ENCODE peak calls at places on chromosomes 3 and 15, in six cellular contexts. E is breast epithelium, U is transverse colon, N is HCT116, F is GM12891, K is GM12892. X is an unnamed sample.

GRCh38 chr3:5222283-5223005 is 34.9 kb downstream of the EDEM1 start:
- DNase-seq in U (no peak), K (no peak), E (no peak), N (no peak), F (no peak), X (no peak)

GRCh38 chr3:38153986-38154608 is 11.2 kb upstream of the OXSR1 start:
- DNase-seq in E (no peak), U (no peak), F (no peak), N (no peak), K (no peak), X (no peak)

GRCh38 chr3:56694852-56695563 is 11.9 kb upstream of the TASOR start:
- DNase-seq in F (no peak), U (no peak), E (no peak), K (no peak), N (no peak), X (no peak)

GRCh38 chr3:46997453-46998091 is 18.1 kb downstream of the NBEAL2 start:
- DNase-seq in N (no peak), F (no peak), U (no peak), E (no peak), K (no peak), X (no peak)

GRCh38 chr3:38137615-38138346 is 680 bp upstream of the MYD88 start:
- DNase-seq in U (peak; percentile 37), E (no peak), N (no peak), K (no peak), F (no peak), X (peak; percentile 26)

GRCh38 chr15:60844431-60845174 is 365.7 kb upstream of the ICE2 start:
- DNase-seq in F (no peak), K (no peak), E (no peak), N (no peak), U (peak; percentile 24), X (no peak)

GRCh38 chr15:26572606-26573350 is 200.1 kb downstream of the GABRB3 start:
- DNase-seq in U (no peak), F (no peak), K (no peak), N (no peak), E (no peak), X (no peak)

GRCh38 chr15:69887018-69887417 is 210.7 kb downstream of the TLE3 start:
- DNase-seq in U (no peak), K (no peak), N (no peak), E (no peak), F (no peak), X (no peak)

GRCh38 chr15:80473574-80474223 is 69.5 kb downstream of the ARNT2 start:
- DNase-seq in K (no peak), F (no peak), E (no peak), U (no peak), N (no peak), X (no peak)

GRCh38 chr15:65263313-65263712 is 23.4 kb downstream of the PARP16 start:
- DNase-seq in N (no peak), F (no peak), U (no peak), K (no peak), E (no peak), X (no peak)

GRCh38 chr15:67083135-67083766 is 17.8 kb downstream of the SMAD3 start:
- DNase-seq in U (no peak), K (no peak), N (no peak), F (no peak), E (no peak), X (no peak)

GRCh38 chr15:90539789-90540188 is 10.1 kb downstream of the CRTC3 start:
- DNase-seq in F (no peak), N (no peak), E (no peak), K (no peak), U (no peak), X (no peak)

GRCh38 chr3:196631655-196632032 is 7.8 kb upstream of the NRROS start:
- DNase-seq in U (no peak), E (no peak), F (no peak), K (no peak), N (no peak), X (no peak)

GRCh38 chr3:127442551-127442950 is 148.0 kb downstream of the TPRA1 start:
- DNase-seq in K (no peak), F (no peak), N (no peak), E (peak; percentile 27), U (no peak), X (no peak)

GRCh38 chr15:42603978-42604377 is 28.6 kb downstream of the STARD9 start:
- DNase-seq in K (no peak), U (no peak), F (no peak), E (no peak), N (no peak), X (no peak)

GRCh38 chr3:23159929-23160328 is 43.2 kb upstream of the UBE2E2 start:
- DNase-seq in E (no peak), N (no peak), U (no peak), K (no peak), F (no peak), X (peak; percentile 57)

GRCh38 chr3:99249627-99250026 is 348.1 kb upstream of the DCBLD2 start:
- DNase-seq in K (no peak), E (no peak), F (no peak), U (no peak), N (no peak), X (no peak)

GRCh38 chr15:70722266-70723123 is 40.9 kb downstream of the UACA start:
- DNase-seq in E (no peak), N (peak; percentile 45), K (peak; percentile 8), U (no peak), F (peak; percentile 11), X (peak; percentile 62)

GRCh38 chr3:146222204-146223046 is 28.5 kb downstream of the PLSCR4 start:
- DNase-seq in E (no peak), N (peak; percentile 69), F (no peak), K (no peak), U (peak; percentile 63), X (peak; percentile 95)
- TF ChIP-seq POLR2AphosphoS5 in E (no peak), N (no peak), F (no peak), K (no peak), U (peak; percentile 25), X (no peak)

DNA sequence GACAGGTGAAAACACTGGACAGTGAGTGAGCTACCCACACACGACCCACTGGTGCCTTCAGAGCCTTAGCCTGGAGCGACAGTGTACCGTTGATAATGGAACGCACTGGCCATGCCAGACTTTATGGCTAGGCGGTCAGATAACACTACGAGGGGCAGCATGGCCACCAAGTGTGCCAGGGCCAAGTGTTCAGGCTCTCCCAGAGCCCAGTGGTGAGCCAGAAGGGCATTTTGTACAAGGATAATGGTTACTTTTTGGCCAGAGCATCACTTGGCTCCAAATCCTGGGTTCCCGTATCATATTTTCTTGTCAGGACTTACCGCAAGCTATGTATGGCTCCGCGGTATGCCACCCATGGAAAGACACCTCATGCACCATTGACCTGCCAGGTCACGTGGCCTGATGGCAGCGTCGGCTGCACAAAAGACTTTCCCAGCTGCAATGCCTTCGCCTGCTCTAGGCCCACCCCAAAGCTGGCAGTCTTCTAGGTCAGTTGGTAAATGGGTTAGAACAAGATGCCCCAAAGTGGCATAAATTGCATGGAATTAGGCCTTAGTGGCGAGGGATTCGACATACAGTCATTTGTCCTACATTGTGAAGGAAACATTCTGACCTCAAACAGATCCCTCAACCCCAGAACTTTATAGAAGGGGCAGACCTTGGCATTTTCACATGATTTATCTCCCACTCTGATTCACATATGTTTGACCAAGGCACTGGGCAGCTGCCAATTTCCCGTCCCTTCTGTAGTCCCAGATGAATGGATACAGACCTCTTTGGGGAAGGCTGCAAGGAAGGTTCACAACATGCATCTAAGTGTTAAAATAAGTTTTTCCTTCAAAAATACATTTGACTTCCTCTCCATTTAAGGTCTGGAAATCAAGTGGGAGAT is 12.2 kb upstream of the SLC28A1 start:
- DNase-seq in K (no peak), E (no peak), U (no peak), F (no peak), N (no peak), X (no peak)
- TF ChIP-seq POLR2A in K (no peak), E (no peak), U (no peak), F (no peak), N (no peak), X (no peak)

GRCh38 chr3:124639406-124640237 is 90.6 kb upstream of the UMPS start:
- DNase-seq in K (no peak), E (no peak), F (no peak), U (no peak), N (no peak), X (no peak)

GRCh38 chr3:124634210-124635168 is 95.8 kb upstream of the UMPS start:
- DNase-seq in E (no peak), K (no peak), U (peak; percentile 66), F (no peak), N (no peak), X (no peak)

GRCh38 chr3:124635169-124635539 is 95.1 kb upstream of the UMPS start:
- DNase-seq in F (no peak), N (no peak), K (no peak), U (no peak), E (no peak), X (no peak)

GRCh38 chr3:124636101-124636862 is 94.0 kb upstream of the UMPS start:
- DNase-seq in E (no peak), F (no peak), N (no peak), K (no peak), U (no peak), X (no peak)

GRCh38 chr3:124636863-124637296 is 93.4 kb upstream of the UMPS start:
- DNase-seq in F (no peak), K (no peak), N (no peak), E (no peak), U (peak; percentile 50), X (no peak)
- TF ChIP-seq POLR2AphosphoS5 in F (no peak), K (no peak), N (no peak), E (no peak), U (peak; percentile 86), X (no peak)

GRCh38 chr3:126100216-126100615 is 16.3 kb upstream of the SLC41A3 start:
- DNase-seq in K (no peak), U (no peak), F (no peak), N (no peak), E (no peak), X (no peak)
- TF ChIP-seq POLR2A in K (no peak), U (no peak), F (no peak), N (no peak), E (no peak), X (no peak)

GRCh38 chr3:20039765-20040475 is at the start of gene KAT2B:
- DNase-seq in N (no peak), F (peak; percentile 69), E (peak; percentile 58), K (peak; percentile 69), U (peak; percentile 85), X (peak; percentile 79)
- TF ChIP-seq POLR2AphosphoS5 in N (peak; percentile 24), F (no peak), E (peak; percentile 54), K (no peak), U (peak; percentile 55), X (peak; percentile 36)

X was measured in endothelial cell of umbilical vein.